ENCODE peak calls at places on chromosomes 16 and 17, in eight cellular contexts. One of them, this sample, is unnamed.

GRCh38 chr16:3065742-3066439 is 451 bp downstream of the IL32 start:
- DNase-seq in cardiac muscle cell: no peak
- DNase-seq in uterus: no peak
- DNase-seq in effector memory CD4-positive, alpha-beta T cell: no peak
- DNase-seq in transverse colon: no peak
- DNase-seq in aorta: no peak
- DNase-seq in WERI-Rb-1: no peak
- DNase-seq in IMR-90: no peak
- DNase-seq in this sample: no peak

GRCh38 chr16:15443753-15444152 is 9.4 kb downstream of the BMERB1 start:
- DNase-seq in cardiac muscle cell: no peak
- DNase-seq in uterus: no peak
- DNase-seq in effector memory CD4-positive, alpha-beta T cell: no peak
- DNase-seq in transverse colon: no peak
- DNase-seq in aorta: no peak
- DNase-seq in WERI-Rb-1: no peak
- DNase-seq in IMR-90: no peak
- DNase-seq in this sample: no peak

GRCh38 chr17:8466466-8466865 is 30.8 kb downstream of the NDEL1 start:
- DNase-seq in cardiac muscle cell: no peak
- DNase-seq in uterus: no peak
- DNase-seq in effector memory CD4-positive, alpha-beta T cell: no peak
- DNase-seq in transverse colon: no peak
- DNase-seq in aorta: no peak
- DNase-seq in WERI-Rb-1: no peak
- DNase-seq in IMR-90: peak; percentile 56
- DNase-seq in this sample: no peak

GRCh38 chr17:39462644-39463375 is 1.5 kb downstream of the CDK12 start:
- DNase-seq in cardiac muscle cell: peak; percentile 20
- DNase-seq in uterus: no peak
- DNase-seq in effector memory CD4-positive, alpha-beta T cell: no peak
- DNase-seq in transverse colon: peak; percentile 17
- DNase-seq in aorta: peak; percentile 70
- DNase-seq in WERI-Rb-1: no peak
- DNase-seq in IMR-90: peak; percentile 7
- DNase-seq in this sample: no peak

GRCh38 chr16:83344014-83344413 is 463.8 kb upstream of the HSBP1 start:
- DNase-seq in cardiac muscle cell: no peak
- DNase-seq in uterus: peak; percentile 37
- DNase-seq in effector memory CD4-positive, alpha-beta T cell: no peak
- DNase-seq in transverse colon: no peak
- DNase-seq in aorta: no peak
- DNase-seq in WERI-Rb-1: no peak
- DNase-seq in IMR-90: peak; percentile 89
- DNase-seq in this sample: peak; percentile 17

GRCh38 chr17:17671369-17672119 is 9.7 kb upstream of the RAI1 start:
- DNase-seq in cardiac muscle cell: no peak
- DNase-seq in uterus: no peak
- DNase-seq in effector memory CD4-positive, alpha-beta T cell: no peak
- DNase-seq in transverse colon: no peak
- DNase-seq in aorta: no peak
- DNase-seq in WERI-Rb-1: no peak
- DNase-seq in IMR-90: no peak
- DNase-seq in this sample: no peak

GRCh38 chr17:1643293-1643998 is 2.1 kb downstream of the SCARF1 start:
- DNase-seq in cardiac muscle cell: peak; percentile 70
- DNase-seq in uterus: no peak
- DNase-seq in effector memory CD4-positive, alpha-beta T cell: peak; percentile 73
- DNase-seq in transverse colon: peak; percentile 88
- DNase-seq in aorta: peak; percentile 82
- DNase-seq in WERI-Rb-1: no peak
- DNase-seq in IMR-90: no peak
- DNase-seq in this sample: no peak

GRCh38 chr17:80938556-80938955 is 53.1 kb upstream of the CHMP6 start:
- DNase-seq in cardiac muscle cell: no peak
- DNase-seq in uterus: peak; percentile 15
- DNase-seq in effector memory CD4-positive, alpha-beta T cell: no peak
- DNase-seq in transverse colon: no peak
- DNase-seq in aorta: peak; percentile 40
- DNase-seq in WERI-Rb-1: no peak
- DNase-seq in IMR-90: no peak
- DNase-seq in this sample: no peak

GRCh38 chr16:12252616-12253015 is 276.1 kb downstream of the SNX29 start:
- DNase-seq in cardiac muscle cell: no peak
- DNase-seq in uterus: no peak
- DNase-seq in effector memory CD4-positive, alpha-beta T cell: no peak
- DNase-seq in transverse colon: no peak
- DNase-seq in aorta: no peak
- DNase-seq in WERI-Rb-1: no peak
- DNase-seq in IMR-90: no peak
- DNase-seq in this sample: no peak

GRCh38 chr17:28675980-28676379 is 14.0 kb downstream of the SUPT6H start:
- DNase-seq in cardiac muscle cell: no peak
- DNase-seq in uterus: no peak
- DNase-seq in effector memory CD4-positive, alpha-beta T cell: no peak
- DNase-seq in transverse colon: peak; percentile 27
- DNase-seq in aorta: no peak
- DNase-seq in WERI-Rb-1: no peak
- DNase-seq in IMR-90: no peak
- DNase-seq in this sample: no peak

GRCh38 chr16:2359919-2360318 is 19.4 kb upstream of the ABCA3 start:
- DNase-seq in cardiac muscle cell: no peak
- DNase-seq in uterus: no peak
- DNase-seq in effector memory CD4-positive, alpha-beta T cell: no peak
- DNase-seq in transverse colon: no peak
- DNase-seq in aorta: no peak
- DNase-seq in WERI-Rb-1: no peak
- DNase-seq in IMR-90: no peak
- DNase-seq in this sample: no peak

GRCh38 chr16:3259097-3259496 is 2.7 kb upstream of the MEFV start:
- DNase-seq in cardiac muscle cell: no peak
- DNase-seq in uterus: no peak
- DNase-seq in effector memory CD4-positive, alpha-beta T cell: no peak
- DNase-seq in transverse colon: peak; percentile 21
- DNase-seq in aorta: no peak
- DNase-seq in WERI-Rb-1: no peak
- DNase-seq in IMR-90: no peak
- DNase-seq in this sample: no peak

GRCh38 chr17:35793257-35793656 is 2.2 kb downstream of the MMP28 start:
- DNase-seq in cardiac muscle cell: no peak
- DNase-seq in uterus: no peak
- DNase-seq in effector memory CD4-positive, alpha-beta T cell: no peak
- DNase-seq in transverse colon: no peak
- DNase-seq in aorta: no peak
- DNase-seq in WERI-Rb-1: no peak
- DNase-seq in IMR-90: no peak
- DNase-seq in this sample: no peak

GRCh38 chr16:49596119-49596518 is 222.5 kb downstream of the C16orf78 start:
- DNase-seq in cardiac muscle cell: no peak
- DNase-seq in uterus: peak; percentile 50
- DNase-seq in effector memory CD4-positive, alpha-beta T cell: no peak
- DNase-seq in transverse colon: no peak
- DNase-seq in aorta: no peak
- DNase-seq in WERI-Rb-1: no peak
- DNase-seq in IMR-90: peak; percentile 15
- DNase-seq in this sample: no peak

GRCh38 chr17:78507526-78507925 is 69.7 kb downstream of the DNAH17 start:
- DNase-seq in cardiac muscle cell: no peak
- DNase-seq in uterus: no peak
- DNase-seq in effector memory CD4-positive, alpha-beta T cell: no peak
- DNase-seq in transverse colon: no peak
- DNase-seq in aorta: peak; percentile 66
- DNase-seq in WERI-Rb-1: no peak
- DNase-seq in IMR-90: no peak
- DNase-seq in this sample: no peak

GRCh38 chr17:72297326-72298115 is 176.7 kb downstream of the SOX9 start:
- DNase-seq in cardiac muscle cell: no peak
- DNase-seq in uterus: no peak
- DNase-seq in effector memory CD4-positive, alpha-beta T cell: no peak
- DNase-seq in transverse colon: no peak
- DNase-seq in aorta: no peak
- DNase-seq in WERI-Rb-1: no peak
- DNase-seq in IMR-90: peak; percentile 69
- DNase-seq in this sample: no peak

GRCh38 chr17:37094391-37094790 is 145.6 kb downstream of the AATF start:
- DNase-seq in cardiac muscle cell: no peak
- DNase-seq in uterus: no peak
- DNase-seq in effector memory CD4-positive, alpha-beta T cell: no peak
- DNase-seq in transverse colon: no peak
- DNase-seq in aorta: no peak
- DNase-seq in WERI-Rb-1: no peak
- DNase-seq in IMR-90: no peak
- DNase-seq in this sample: no peak

GRCh38 chr17:4739122-4740024 is at the start of the genes CXCL16 and ZMYND15:
- DNase-seq in cardiac muscle cell: peak; percentile 46
- DNase-seq in uterus: peak; percentile 32
- DNase-seq in effector memory CD4-positive, alpha-beta T cell: peak; percentile 61
- DNase-seq in transverse colon: peak; percentile 83
- DNase-seq in aorta: peak; percentile 90
- DNase-seq in WERI-Rb-1: peak; percentile 38
- DNase-seq in IMR-90: no peak
- DNase-seq in this sample: peak; percentile 57

GRCh38 chr16:4360538-4361021 is 9.5 kb upstream of the PAM16 start:
- DNase-seq in cardiac muscle cell: no peak
- DNase-seq in uterus: no peak
- DNase-seq in effector memory CD4-positive, alpha-beta T cell: no peak
- DNase-seq in transverse colon: no peak
- DNase-seq in aorta: no peak
- DNase-seq in WERI-Rb-1: peak; percentile 90
- DNase-seq in IMR-90: no peak
- DNase-seq in this sample: no peak

GRCh38 chr16:12681653-12682052 is 122.0 kb downstream of the CPPED1 start:
- DNase-seq in cardiac muscle cell: no peak
- DNase-seq in uterus: no peak
- DNase-seq in effector memory CD4-positive, alpha-beta T cell: no peak
- DNase-seq in transverse colon: no peak
- DNase-seq in aorta: no peak
- DNase-seq in WERI-Rb-1: no peak
- DNase-seq in IMR-90: no peak
- DNase-seq in this sample: no peak

GRCh38 chr16:57316390-57317017 is 32.0 kb upstream of the PLLP start:
- DNase-seq in cardiac muscle cell: no peak
- DNase-seq in uterus: peak; percentile 67
- DNase-seq in effector memory CD4-positive, alpha-beta T cell: no peak
- DNase-seq in transverse colon: no peak
- DNase-seq in aorta: peak; percentile 81
- DNase-seq in WERI-Rb-1: no peak
- DNase-seq in IMR-90: peak; percentile 89
- DNase-seq in this sample: peak; percentile 41

GRCh38 chr17:49439305-49439672 is 24.6 kb upstream of the PHB1 start:
- DNase-seq in cardiac muscle cell: no peak
- DNase-seq in uterus: no peak
- DNase-seq in effector memory CD4-positive, alpha-beta T cell: no peak
- DNase-seq in transverse colon: no peak
- DNase-seq in aorta: peak; percentile 23
- DNase-seq in WERI-Rb-1: no peak
- DNase-seq in IMR-90: no peak
- DNase-seq in this sample: no peak
- H3K27me3 ChIP-seq in cardiac muscle cell: no peaks in the 10 kb centered on the region
- H3K27me3 ChIP-seq in uterus: no peaks in the 10 kb centered on the region
- H3K27me3 ChIP-seq in effector memory CD4-positive, alpha-beta T cell: peaks cover 7% of the 10 kb centered on the region
- H3K27me3 ChIP-seq in transverse colon: peaks cover 49% of the 10 kb centered on the region
- H3K27me3 ChIP-seq in aorta: no peaks in the 10 kb centered on the region
- H3K27me3 ChIP-seq in WERI-Rb-1: no peaks in the 10 kb centered on the region
- H3K27me3 ChIP-seq in IMR-90: peaks cover 60% of the 10 kb centered on the region
- H3K27me3 ChIP-seq in this sample: no peaks in the 10 kb centered on the region

GRCh38 chr17:63800783-63801182 is 26.4 kb upstream of the PSMC5 start:
- DNase-seq in cardiac muscle cell: no peak
- DNase-seq in uterus: no peak
- DNase-seq in effector memory CD4-positive, alpha-beta T cell: no peak
- DNase-seq in transverse colon: no peak
- DNase-seq in aorta: no peak
- DNase-seq in WERI-Rb-1: no peak
- DNase-seq in IMR-90: no peak
- DNase-seq in this sample: no peak

GRCh38 chr17:63804328-63804727 is 22.9 kb upstream of the PSMC5 start:
- DNase-seq in cardiac muscle cell: no peak
- DNase-seq in uterus: no peak
- DNase-seq in effector memory CD4-positive, alpha-beta T cell: no peak
- DNase-seq in transverse colon: no peak
- DNase-seq in aorta: no peak
- DNase-seq in WERI-Rb-1: no peak
- DNase-seq in IMR-90: no peak
- DNase-seq in this sample: no peak

DNA sequence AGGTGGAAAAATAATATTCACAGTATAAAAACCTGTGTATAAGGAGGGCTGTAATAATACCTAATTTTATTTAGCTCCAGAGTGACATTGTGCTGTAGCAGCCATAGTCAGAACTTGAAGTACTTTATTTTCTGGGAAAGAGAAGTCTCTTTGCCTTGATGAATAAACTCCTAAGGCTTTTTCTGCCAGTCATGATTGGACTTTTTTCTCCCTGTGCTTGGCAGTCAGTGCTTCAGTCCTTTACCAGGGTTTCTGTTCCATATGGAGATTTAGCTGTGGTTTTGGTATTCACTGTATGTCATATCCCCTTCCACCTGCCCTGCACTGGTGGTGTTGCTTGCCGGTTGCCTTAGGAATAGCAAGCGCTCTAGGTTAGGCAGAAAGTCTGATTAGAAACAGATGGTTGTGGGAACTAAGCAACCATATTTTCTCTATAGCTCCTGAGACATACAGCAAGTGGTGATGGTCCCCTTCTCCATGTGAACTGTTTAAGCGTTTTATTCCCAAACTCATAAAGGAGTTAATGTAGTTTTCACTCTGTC is 24.7 kb downstream of the DDX42 start:
- DNase-seq in cardiac muscle cell: no peak
- DNase-seq in uterus: no peak
- DNase-seq in effector memory CD4-positive, alpha-beta T cell: no peak
- DNase-seq in transverse colon: no peak
- DNase-seq in aorta: no peak
- DNase-seq in WERI-Rb-1: no peak
- DNase-seq in IMR-90: peak; percentile 8
- DNase-seq in this sample: no peak
- H3K4me3 ChIP-seq in cardiac muscle cell: no peak overlapping the region
- H3K4me3 ChIP-seq in uterus: no peak overlapping the region
- H3K4me3 ChIP-seq in effector memory CD4-positive, alpha-beta T cell: no peak overlapping the region
- H3K4me3 ChIP-seq in transverse colon: no peak overlapping the region
- H3K4me3 ChIP-seq in aorta: no peak overlapping the region
- H3K4me3 ChIP-seq in WERI-Rb-1: no peak overlapping the region
- H3K4me3 ChIP-seq in IMR-90: no peak overlapping the region
- H3K4me3 ChIP-seq in this sample: no peak overlapping the region

GRCh38 chr17:58760248-58760647 is 4.6 kb downstream of the PPM1E start:
- DNase-seq in cardiac muscle cell: no peak
- DNase-seq in uterus: no peak
- DNase-seq in effector memory CD4-positive, alpha-beta T cell: no peak
- DNase-seq in transverse colon: no peak
- DNase-seq in aorta: no peak
- DNase-seq in WERI-Rb-1: no peak
- DNase-seq in IMR-90: no peak
- DNase-seq in this sample: no peak
- H3K27me3 ChIP-seq in cardiac muscle cell: peaks cover 22% of the 10 kb centered on the region
- H3K27me3 ChIP-seq in uterus: no peaks in the 10 kb centered on the region
- H3K27me3 ChIP-seq in effector memory CD4-positive, alpha-beta T cell: peaks cover 28% of the 10 kb centered on the region
- H3K27me3 ChIP-seq in transverse colon: peaks cover 84% of the 10 kb centered on the region
- H3K27me3 ChIP-seq in aorta: peaks cover 3% of the 10 kb centered on the region
- H3K27me3 ChIP-seq in WERI-Rb-1: no peaks in the 10 kb centered on the region
- H3K27me3 ChIP-seq in IMR-90: peaks cover 34% of the 10 kb centered on the region
- H3K27me3 ChIP-seq in this sample: no peaks in the 10 kb centered on the region

GRCh38 chr16:85171004-85171808 is 58.9 kb upstream of the CIBAR2 start:
- DNase-seq in cardiac muscle cell: no peak
- DNase-seq in uterus: no peak
- DNase-seq in effector memory CD4-positive, alpha-beta T cell: no peak
- DNase-seq in transverse colon: no peak
- DNase-seq in aorta: no peak
- DNase-seq in WERI-Rb-1: no peak
- DNase-seq in IMR-90: no peak
- DNase-seq in this sample: no peak
- H3K4me3 ChIP-seq in cardiac muscle cell: peak overlapping the region; percentile 23
- H3K4me3 ChIP-seq in uterus: no peak overlapping the region
- H3K4me3 ChIP-seq in effector memory CD4-positive, alpha-beta T cell: no peak overlapping the region
- H3K4me3 ChIP-seq in transverse colon: peak overlapping the region; percentile 7
- H3K4me3 ChIP-seq in aorta: no peak overlapping the region
- H3K4me3 ChIP-seq in WERI-Rb-1: peak overlapping the region; percentile 38
- H3K4me3 ChIP-seq in IMR-90: peak overlapping the region; percentile 51
- H3K4me3 ChIP-seq in this sample: peak overlapping the region; percentile 6